ENCODE peak calls at places on chromosomes 1 and 21, in four cellular contexts. M is GM12878, P is H1, U is HepG2. W is an unnamed sample.

GRCh38 chr1:112674986-112675727 is 698 bp downstream of the MOV10 start:
- DNase-seq in M (no peak), P (peak), U (peak), W (no peak)

GRCh38 chr1:38038836-38039235 is 7.8 kb downstream of the POU3F1 start:
- DNase-seq in M (no peak), P (no peak), U (no peak), W (no peak)

GRCh38 chr1:61279570-61279969 is 197.2 kb downstream of the NFIA start:
- DNase-seq in M (no peak), P (no peak), U (no peak), W (no peak)

GRCh38 chr1:27650527-27651175 is 15.7 kb upstream of the FGR start:
- DNase-seq in M (no peak), P (no peak), U (peak), W (no peak)

GRCh38 chr21:31630062-31630711 is 29.3 kb upstream of the SOD1 start:
- DNase-seq in M (no peak), P (no peak), U (peak), W (no peak)

GRCh38 chr1:216314369-216315095 is 108.7 kb downstream of the USH2A start:
- DNase-seq in M (no peak), P (no peak), U (no peak), W (no peak)

GRCh38 chr1:76285578-76286135 is 211.1 kb downstream of the ST6GALNAC3 start:
- DNase-seq in M (no peak), P (no peak), U (no peak), W (no peak)

GRCh38 chr1:109657970-109658369 is 2.1 kb downstream of the GSTM4 start:
- DNase-seq in M (no peak), P (no peak), U (no peak), W (no peak)

GRCh38 chr1:27616441-27616840 is 12.5 kb upstream of the AHDC1 start:
- DNase-seq in M (no peak), P (no peak), U (no peak), W (no peak)

GRCh38 chr21:16651956-16652355 is 860.9 kb upstream of the CXADR start:
- DNase-seq in M (no peak), P (no peak), U (no peak), W (no peak)

GRCh38 chr1:35188578-35189392 is 4.2 kb downstream of the SFPQ start:
- DNase-seq in M (no peak), P (no peak), U (peak), W (no peak)

GRCh38 chr1:236356141-236356540 is 37.9 kb upstream of the EDARADD start:
- DNase-seq in M (no peak), P (no peak), U (no peak), W (no peak)

GRCh38 chr1:29271724-29272123 is 35.4 kb downstream of the PTPRU start:
- DNase-seq in M (no peak), P (peak), U (peak), W (peak)

GRCh38 chr1:224080082-224080774 is 33.7 kb upstream of the FBXO28 start:
- DNase-seq in M (no peak), P (no peak), U (no peak), W (no peak)

DNA sequence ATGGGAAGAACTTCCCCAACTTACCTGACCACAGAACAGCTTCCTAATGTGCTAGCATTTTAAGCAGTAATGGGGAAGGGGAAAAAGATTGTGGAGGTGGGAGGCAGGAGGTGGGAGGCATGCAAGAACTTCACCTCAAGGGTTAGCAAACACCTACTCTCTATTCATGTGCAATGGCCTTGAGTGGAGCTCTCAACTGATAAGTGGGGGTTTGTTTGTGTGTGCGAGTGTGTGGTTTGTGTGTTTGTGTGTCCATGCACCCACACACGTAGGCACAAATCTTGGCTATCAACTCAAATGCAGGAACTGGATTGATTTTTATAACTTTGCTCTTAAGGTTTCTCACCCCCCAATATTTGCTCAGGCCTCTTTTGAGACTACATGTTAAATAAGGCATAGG is 78.6 kb downstream of the SYT6 start:
- DNase-seq in M (no peak), P (no peak), U (no peak), W (peak)
- H3K9ac ChIP-seq in M (no peak), P (peak), U (no peak), W (peak)

DNA sequence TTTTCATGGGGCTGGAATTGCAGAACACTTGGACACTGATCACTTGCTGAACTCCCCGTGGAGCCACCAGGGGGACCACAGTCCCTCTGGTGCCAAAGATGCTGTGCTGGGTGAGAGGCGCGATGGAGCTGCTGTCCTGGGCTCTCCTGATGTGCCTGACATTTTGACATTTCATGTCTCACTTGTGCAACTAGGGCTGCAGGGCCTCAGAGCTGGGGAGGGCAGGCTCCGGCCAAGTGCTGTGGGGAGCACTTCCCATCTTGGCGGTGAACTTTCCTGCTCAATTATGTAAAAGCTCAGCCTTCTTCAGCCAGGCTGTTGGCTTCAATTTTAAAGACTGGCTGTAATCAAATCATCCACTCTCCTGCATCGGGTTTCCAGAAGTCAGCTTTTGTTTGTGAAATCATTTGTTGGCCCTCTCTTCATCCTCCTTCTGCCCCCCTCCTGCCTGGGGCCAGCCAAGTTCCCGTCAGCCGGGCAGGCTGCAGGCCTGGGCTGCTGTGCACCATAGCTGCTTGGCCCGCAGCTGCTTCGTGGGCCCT is 36.8 kb downstream of the KCNAB2 start:
- DNase-seq in M (no peak), P (no peak), U (peak), W (no peak)
- TF ChIP-seq SUZ12 in M (no peak), P (no peak), U (no peak), W (no peak)

DNA sequence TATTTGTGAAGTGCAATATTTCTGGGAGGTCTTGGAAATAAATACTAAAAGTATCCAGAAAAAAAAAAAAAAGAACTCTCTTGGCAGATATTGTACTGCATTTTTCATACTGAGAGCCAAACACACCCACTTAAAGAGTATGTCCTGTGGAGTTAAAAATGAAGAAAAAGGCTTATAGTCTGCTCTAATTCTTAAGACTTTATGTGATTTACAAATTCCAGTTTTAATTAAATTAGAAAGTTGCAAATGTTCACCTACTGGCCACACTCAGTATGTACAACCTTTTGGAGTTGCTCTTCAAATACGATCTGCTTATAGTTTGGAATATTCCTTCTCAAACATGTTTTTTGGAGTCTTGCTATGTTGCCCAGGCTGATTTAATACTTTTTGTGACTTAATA is 107.6 kb downstream of the LEPR start:
- DNase-seq in M (no peak), P (no peak), U (no peak), W (no peak)
- H3K9ac ChIP-seq in M (no peak), P (no peak), U (no peak), W (no peak)

GRCh38 chr21:45622416-45623097 is 21.0 kb upstream of the PCBP3 start:
- DNase-seq in M (no peak), P (no peak), U (no peak), W (no peak)
- TF ChIP-seq SUZ12 in M (no peak), P (no peak), U (no peak), W (no peak)

GRCh38 chr1:43705982-43706597 is 1.2 kb upstream of the ST3GAL3 start:
- DNase-seq in M (no peak), P (no peak), U (no peak), W (no peak)

GRCh38 chr1:43707191-43708005 is at the start of gene ST3GAL3:
- DNase-seq in M (peak), P (peak), U (peak), W (peak)

GRCh38 chr1:43705334-43705733 is 2.0 kb upstream of the ST3GAL3 start:
- DNase-seq in M (no peak), P (no peak), U (no peak), W (no peak)

GRCh38 chr1:43708006-43708412 is 673 bp downstream of the ST3GAL3 start:
- DNase-seq in M (no peak), P (no peak), U (no peak), W (peak)

DNA sequence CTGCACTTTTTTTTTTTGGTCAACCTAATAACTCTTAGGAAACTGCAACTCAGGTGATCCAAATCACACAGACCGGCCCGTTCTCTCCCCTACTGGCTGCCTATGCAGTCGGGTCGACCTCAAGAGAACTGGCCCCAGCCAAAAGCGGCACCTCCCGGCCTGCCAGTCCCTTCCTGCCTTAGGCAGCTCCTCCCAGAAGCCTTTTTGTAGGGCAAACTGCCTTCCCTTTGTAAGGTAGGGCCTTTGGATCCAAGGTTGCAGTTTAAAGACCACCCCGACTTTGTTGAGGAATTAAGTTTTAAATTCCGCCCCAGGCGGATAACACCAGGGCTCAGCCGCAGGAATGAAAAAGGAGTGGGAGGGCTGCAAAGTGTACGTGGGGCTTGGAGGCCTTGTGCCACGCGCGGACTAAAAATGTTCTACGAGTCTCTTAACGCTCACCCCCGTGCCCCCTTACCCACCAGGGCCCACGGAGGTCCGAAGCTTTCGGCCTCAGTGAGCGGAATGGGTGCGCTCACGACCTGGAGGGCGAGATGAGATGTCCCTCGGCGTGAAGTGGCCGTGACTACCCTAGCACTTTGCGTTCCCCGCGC is 642 bp upstream of the ST3GAL3 start:
- DNase-seq in M (no peak), P (peak), U (peak), W (peak)
- H3K9ac ChIP-seq in M (peak), P (peak), U (peak), W (peak)

GRCh38 chr1:33878392-33878791 is 14.5 kb downstream of the HMGB4 start:
- DNase-seq in M (no peak), P (no peak), U (no peak), W (no peak)
- TF ChIP-seq SUZ12 in M (no peak), P (no peak), U (no peak), W (no peak)

DNA sequence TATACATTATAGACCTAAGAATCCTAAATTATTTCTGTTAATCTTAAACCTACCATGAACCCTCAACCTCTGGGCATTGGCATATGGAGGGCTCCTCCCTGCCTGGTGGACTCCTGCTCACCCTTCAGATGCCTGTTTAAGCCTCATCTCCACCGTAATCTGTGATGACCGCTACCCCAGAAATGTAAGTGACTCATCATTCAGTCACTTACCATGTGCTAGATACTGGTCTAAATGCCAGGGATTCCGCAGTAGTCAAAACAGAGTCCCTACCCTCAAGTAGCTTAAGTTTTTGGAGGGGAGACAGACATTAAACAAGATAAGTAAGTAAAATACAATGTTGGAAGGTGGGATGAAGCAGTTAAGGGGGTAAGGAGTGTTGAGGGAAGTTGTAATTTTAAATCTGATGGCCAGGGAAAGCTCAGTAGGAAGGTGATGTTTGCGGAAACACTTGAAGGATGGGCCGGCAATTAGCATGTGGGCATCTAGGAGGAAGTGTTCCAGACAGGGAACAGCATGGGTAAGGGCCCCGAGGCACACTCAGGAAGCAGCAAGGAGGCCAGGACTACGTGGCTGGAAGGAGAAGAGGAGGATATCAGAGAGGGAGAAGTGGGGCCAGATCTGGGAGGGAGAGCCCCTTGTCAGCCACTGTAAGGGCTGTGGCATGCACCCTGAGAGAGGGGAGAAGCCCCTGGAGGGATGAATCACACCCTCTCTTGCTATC is 141.7 kb upstream of the HOOK1 start:
- DNase-seq in M (no peak), P (no peak), U (peak), W (no peak)
- H3K9ac ChIP-seq in M (no peak), P (no peak), U (no peak), W (no peak)

DNA sequence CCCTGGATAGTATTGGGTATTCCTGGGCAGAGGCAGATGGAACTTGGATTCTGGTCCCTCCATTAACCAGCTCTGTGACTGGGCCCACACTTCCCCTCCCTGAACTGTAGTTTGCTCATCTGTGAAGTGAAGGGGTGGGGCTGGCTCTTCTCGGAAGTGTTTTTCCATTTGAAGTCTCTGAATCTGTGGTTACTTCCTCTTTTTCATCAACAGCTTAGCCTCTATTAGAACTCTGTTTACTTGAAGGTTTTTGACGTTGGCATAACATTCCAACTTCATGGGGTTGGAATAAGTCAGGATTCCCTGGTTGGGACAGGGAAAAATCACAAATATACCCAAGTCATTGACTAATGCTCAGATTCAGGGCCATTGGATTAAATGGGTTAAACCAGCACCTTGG is 3.6 kb downstream of the KIAA0040 start:
- DNase-seq in M (peak), P (no peak), U (no peak), W (no peak)
- TF ChIP-seq SUZ12 in M (no peak), P (no peak), U (no peak), W (no peak)

W was measured in NT2/D1.